ENCODE peak calls at places on chromosomes 16 and 17, in eight cellular contexts. One of them, this sample, is unnamed.

GRCh38 chr16:51766739-51767138 is 615.7 kb upstream of the SALL1 start:
- DNase-seq in EL: no peak
- DNase-seq in AML-193: no peak
- DNase-seq in LoVo: no peak
- DNase-seq in stimulated activated CD4-positive, alpha-beta T cell treated with anti-CD3 and anti-CD28 coated beads, Interleukin-1b, Interleukin-23, amount 100 ng/mL, for 48 hours: no peak
- DNase-seq in CD8-positive, alpha-beta T cell: no peak
- DNase-seq in neural crest cell: no peak
- DNase-seq in posterior vena cava: no peak
- DNase-seq in this sample: no peak

GRCh38 chr16:89958068-89958467 is 9.5 kb downstream of the DEF8 start:
- DNase-seq in neural crest cell: peak
- DNase-seq in LoVo: no peak
- DNase-seq in EL: peak
- DNase-seq in posterior vena cava: no peak
- DNase-seq in CD8-positive, alpha-beta T cell: no peak
- DNase-seq in AML-193: no peak
- DNase-seq in stimulated activated CD4-positive, alpha-beta T cell treated with anti-CD3 and anti-CD28 coated beads, Interleukin-1b, Interleukin-23, amount 100 ng/mL, for 48 hours: no peak
- DNase-seq in this sample: peak

GRCh38 chr16:69106491-69107291 is 1.2 kb downstream of the HAS3 start:
- DNase-seq in neural crest cell: peak
- DNase-seq in stimulated activated CD4-positive, alpha-beta T cell treated with anti-CD3 and anti-CD28 coated beads, Interleukin-1b, Interleukin-23, amount 100 ng/mL, for 48 hours: no peak
- DNase-seq in AML-193: no peak
- DNase-seq in posterior vena cava: peak
- DNase-seq in LoVo: no peak
- DNase-seq in CD8-positive, alpha-beta T cell: no peak
- DNase-seq in EL: no peak
- DNase-seq in this sample: peak

GRCh38 chr16:67900156-67900555 is 7.1 kb downstream of the PSKH1 start:
- DNase-seq in EL: no peak
- DNase-seq in posterior vena cava: no peak
- DNase-seq in CD8-positive, alpha-beta T cell: no peak
- DNase-seq in stimulated activated CD4-positive, alpha-beta T cell treated with anti-CD3 and anti-CD28 coated beads, Interleukin-1b, Interleukin-23, amount 100 ng/mL, for 48 hours: no peak
- DNase-seq in LoVo: no peak
- DNase-seq in AML-193: no peak
- DNase-seq in neural crest cell: no peak
- DNase-seq in this sample: no peak

GRCh38 chr17:63001689-63002394 is 35.8 kb downstream of the TANC2 start:
- DNase-seq in AML-193: no peak
- DNase-seq in EL: peak
- DNase-seq in CD8-positive, alpha-beta T cell: no peak
- DNase-seq in posterior vena cava: no peak
- DNase-seq in LoVo: no peak
- DNase-seq in stimulated activated CD4-positive, alpha-beta T cell treated with anti-CD3 and anti-CD28 coated beads, Interleukin-1b, Interleukin-23, amount 100 ng/mL, for 48 hours: no peak
- DNase-seq in neural crest cell: no peak
- DNase-seq in this sample: no peak

GRCh38 chr16:74522160-74522559 is 84.8 kb downstream of the GLG1 start:
- DNase-seq in posterior vena cava: no peak
- DNase-seq in EL: peak
- DNase-seq in LoVo: no peak
- DNase-seq in stimulated activated CD4-positive, alpha-beta T cell treated with anti-CD3 and anti-CD28 coated beads, Interleukin-1b, Interleukin-23, amount 100 ng/mL, for 48 hours: no peak
- DNase-seq in neural crest cell: no peak
- DNase-seq in AML-193: no peak
- DNase-seq in CD8-positive, alpha-beta T cell: no peak
- DNase-seq in this sample: no peak

GRCh38 chr16:49150341-49150740 is 131.3 kb downstream of the CBLN1 start:
- DNase-seq in AML-193: no peak
- DNase-seq in LoVo: no peak
- DNase-seq in stimulated activated CD4-positive, alpha-beta T cell treated with anti-CD3 and anti-CD28 coated beads, Interleukin-1b, Interleukin-23, amount 100 ng/mL, for 48 hours: no peak
- DNase-seq in posterior vena cava: no peak
- DNase-seq in EL: no peak
- DNase-seq in CD8-positive, alpha-beta T cell: no peak
- DNase-seq in neural crest cell: no peak
- DNase-seq in this sample: no peak

GRCh38 chr17:30858556-30859250 is 26.9 kb downstream of the ATAD5 start:
- DNase-seq in neural crest cell: no peak
- DNase-seq in CD8-positive, alpha-beta T cell: no peak
- DNase-seq in LoVo: no peak
- DNase-seq in posterior vena cava: no peak
- DNase-seq in EL: peak
- DNase-seq in AML-193: no peak
- DNase-seq in stimulated activated CD4-positive, alpha-beta T cell treated with anti-CD3 and anti-CD28 coated beads, Interleukin-1b, Interleukin-23, amount 100 ng/mL, for 48 hours: no peak
- DNase-seq in this sample: no peak

GRCh38 chr16:4272114-4272954 is 489 bp downstream of the TFAP4 start:
- DNase-seq in stimulated activated CD4-positive, alpha-beta T cell treated with anti-CD3 and anti-CD28 coated beads, Interleukin-1b, Interleukin-23, amount 100 ng/mL, for 48 hours: peak
- DNase-seq in neural crest cell: peak
- DNase-seq in LoVo: peak
- DNase-seq in CD8-positive, alpha-beta T cell: peak
- DNase-seq in EL: peak
- DNase-seq in AML-193: peak
- DNase-seq in posterior vena cava: peak
- DNase-seq in this sample: peak

GRCh38 chr16:10736926-10737625 is 6.6 kb upstream of the NUBP1 start:
- DNase-seq in LoVo: peak
- DNase-seq in CD8-positive, alpha-beta T cell: peak
- DNase-seq in stimulated activated CD4-positive, alpha-beta T cell treated with anti-CD3 and anti-CD28 coated beads, Interleukin-1b, Interleukin-23, amount 100 ng/mL, for 48 hours: peak
- DNase-seq in posterior vena cava: no peak
- DNase-seq in EL: peak
- DNase-seq in AML-193: peak
- DNase-seq in neural crest cell: peak
- DNase-seq in this sample: peak

GRCh38 chr17:27846042-27846655 is 45.8 kb upstream of the NOS2 start:
- DNase-seq in neural crest cell: no peak
- DNase-seq in LoVo: no peak
- DNase-seq in EL: no peak
- DNase-seq in posterior vena cava: no peak
- DNase-seq in AML-193: peak
- DNase-seq in stimulated activated CD4-positive, alpha-beta T cell treated with anti-CD3 and anti-CD28 coated beads, Interleukin-1b, Interleukin-23, amount 100 ng/mL, for 48 hours: peak
- DNase-seq in CD8-positive, alpha-beta T cell: peak
- DNase-seq in this sample: no peak

GRCh38 chr16:84861671-84862070 is 41.9 kb downstream of the CRISPLD2 start:
- DNase-seq in LoVo: no peak
- DNase-seq in posterior vena cava: no peak
- DNase-seq in stimulated activated CD4-positive, alpha-beta T cell treated with anti-CD3 and anti-CD28 coated beads, Interleukin-1b, Interleukin-23, amount 100 ng/mL, for 48 hours: no peak
- DNase-seq in CD8-positive, alpha-beta T cell: no peak
- DNase-seq in AML-193: no peak
- DNase-seq in EL: no peak
- DNase-seq in neural crest cell: no peak
- DNase-seq in this sample: no peak